ENCODE peak calls at places on chromosomes 7 and 10, in nine cellular contexts. B, Z, F, U, L, O, N, S and J are unnamed samples.

GRCh38 chr10:13987472-13987871 is 343.3 kb downstream of the FRMD4A start:
- DNase-seq in B (peak; percentile 48), Z (no peak), F (peak; percentile 84), U (no peak), L (no peak), O (no peak), N (no peak), S (no peak), J (no peak)

GRCh38 chr7:23341846-23342598 is 42.9 kb downstream of the MALSU1 start:
- DNase-seq in B (no peak), Z (no peak), F (no peak), U (no peak), L (no peak), O (no peak), N (peak; percentile 11), S (no peak), J (no peak)

GRCh38 chr7:66741706-66742053 is 1.1 kb downstream of the RABGEF1 start:
- DNase-seq in B (peak; percentile 36), Z (no peak), F (peak; percentile 69), U (no peak), L (no peak), O (peak; percentile 41), N (peak; percentile 22), S (no peak), J (no peak)

GRCh38 chr7:44805950-44806349 is 9.5 kb downstream of the PPIA start:
- DNase-seq in B (no peak), Z (no peak), F (no peak), U (no peak), L (no peak), O (no peak), N (no peak), S (no peak), J (no peak)

GRCh38 chr7:108413782-108414492 is 42.3 kb downstream of the NRCAM start:
- DNase-seq in B (no peak), Z (no peak), F (peak; percentile 68), U (no peak), L (no peak), O (peak; percentile 67), N (no peak), S (peak; percentile 69), J (no peak)

GRCh38 chr7:73899731-73900142 is 38.8 kb downstream of the TMEM270 start:
- DNase-seq in B (peak; percentile 64), Z (no peak), F (peak; percentile 97), U (no peak), L (no peak), O (no peak), N (no peak), S (no peak), J (no peak)

GRCh38 chr7:54546081-54546985 is 4.2 kb downstream of the VSTM2A start:
- DNase-seq in B (peak; percentile 14), Z (peak; percentile 77), F (no peak), U (no peak), L (peak; percentile 90), O (peak; percentile 89), N (peak; percentile 48), S (peak; percentile 77), J (no peak)

GRCh38 chr7:149209518-149210269 is 14.3 kb downstream of the ZNF282 start:
- DNase-seq in B (peak; percentile 77), Z (peak; percentile 53), F (peak; percentile 72), U (peak; percentile 40), L (peak; percentile 83), O (peak; percentile 72), N (peak; percentile 60), S (peak; percentile 87), J (peak; percentile 49)

GRCh38 chr10:123995461-123996131 is 97.8 kb downstream of the CHST15 start:
- DNase-seq in B (peak; percentile 76), Z (peak; percentile 77), F (peak; percentile 90), U (peak; percentile 67), L (peak; percentile 74), O (peak; percentile 75), N (peak; percentile 77), S (peak; percentile 81), J (peak; percentile 78)

GRCh38 chr10:70537398-70538194 is 59.0 kb downstream of the PALD1 start:
- DNase-seq in B (peak; percentile 88), Z (peak; percentile 14), F (peak; percentile 20), U (no peak), L (no peak), O (peak; percentile 65), N (peak; percentile 46), S (peak; percentile 86), J (peak; percentile 45)

GRCh38 chr10:131147301-131147975 is 164.1 kb downstream of the TCERG1L start:
- DNase-seq in B (no peak), Z (no peak), F (no peak), U (no peak), L (no peak), O (no peak), N (no peak), S (no peak), J (no peak)

GRCh38 chr10:77240042-77240619 is 397.5 kb downstream of the KCNMA1 start:
- DNase-seq in B (peak; percentile 88), Z (no peak), F (no peak), U (no peak), L (no peak), O (no peak), N (peak; percentile 44), S (no peak), J (no peak)

GRCh38 chr10:3805227-3805790 is 20.3 kb upstream of the KLF6 start:
- DNase-seq in B (peak; percentile 75), Z (peak; percentile 88), F (peak; percentile 96), U (peak; percentile 56), L (no peak), O (no peak), N (no peak), S (no peak), J (peak; percentile 67)

GRCh38 chr7:70669859-70670258 is 462.1 kb upstream of the GALNT17 start:
- DNase-seq in B (no peak), Z (no peak), F (no peak), U (no peak), L (no peak), O (no peak), N (no peak), S (no peak), J (no peak)

GRCh38 chr7:22730921-22731654 is 4.1 kb downstream of the IL6 start:
- DNase-seq in B (peak; percentile 94), Z (peak; percentile 91), F (peak; percentile 88), U (no peak), L (no peak), O (no peak), N (no peak), S (no peak), J (no peak)

GRCh38 chr10:80718024-80718423 is 180.3 kb downstream of the SH2D4B start:
- DNase-seq in B (no peak), Z (no peak), F (no peak), U (no peak), L (no peak), O (no peak), N (no peak), S (no peak), J (no peak)

GRCh38 chr10:42941790-42942189 is 135.1 kb upstream of the RET start:
- DNase-seq in B (no peak), Z (no peak), F (no peak), U (no peak), L (no peak), O (no peak), N (no peak), S (no peak), J (no peak)

GRCh38 chr10:89535185-89536012 is at the start of gene SLC16A12:
- DNase-seq in B (no peak), Z (no peak), F (no peak), U (no peak), L (peak; percentile 74), O (peak; percentile 87), N (peak; percentile 65), S (peak; percentile 78), J (no peak)

GRCh38 chr7:158422551-158423189 is 165.0 kb downstream of the PTPRN2 start:
- DNase-seq in B (no peak), Z (no peak), F (no peak), U (no peak), L (no peak), O (no peak), N (no peak), S (no peak), J (no peak)

GRCh38 chr10:117256910-117257309 is 16.0 kb downstream of the SLC18A2 start:
- DNase-seq in B (no peak), Z (no peak), F (no peak), U (no peak), L (no peak), O (no peak), N (no peak), S (no peak), J (no peak)
- TF ChIP-seq EZH2phosphoT487 in B (no peak), Z (no peak), F (no peak), U (no peak), L (no peak), O (no peak), N (no peak), S (no peak), J (no peak)

DNA sequence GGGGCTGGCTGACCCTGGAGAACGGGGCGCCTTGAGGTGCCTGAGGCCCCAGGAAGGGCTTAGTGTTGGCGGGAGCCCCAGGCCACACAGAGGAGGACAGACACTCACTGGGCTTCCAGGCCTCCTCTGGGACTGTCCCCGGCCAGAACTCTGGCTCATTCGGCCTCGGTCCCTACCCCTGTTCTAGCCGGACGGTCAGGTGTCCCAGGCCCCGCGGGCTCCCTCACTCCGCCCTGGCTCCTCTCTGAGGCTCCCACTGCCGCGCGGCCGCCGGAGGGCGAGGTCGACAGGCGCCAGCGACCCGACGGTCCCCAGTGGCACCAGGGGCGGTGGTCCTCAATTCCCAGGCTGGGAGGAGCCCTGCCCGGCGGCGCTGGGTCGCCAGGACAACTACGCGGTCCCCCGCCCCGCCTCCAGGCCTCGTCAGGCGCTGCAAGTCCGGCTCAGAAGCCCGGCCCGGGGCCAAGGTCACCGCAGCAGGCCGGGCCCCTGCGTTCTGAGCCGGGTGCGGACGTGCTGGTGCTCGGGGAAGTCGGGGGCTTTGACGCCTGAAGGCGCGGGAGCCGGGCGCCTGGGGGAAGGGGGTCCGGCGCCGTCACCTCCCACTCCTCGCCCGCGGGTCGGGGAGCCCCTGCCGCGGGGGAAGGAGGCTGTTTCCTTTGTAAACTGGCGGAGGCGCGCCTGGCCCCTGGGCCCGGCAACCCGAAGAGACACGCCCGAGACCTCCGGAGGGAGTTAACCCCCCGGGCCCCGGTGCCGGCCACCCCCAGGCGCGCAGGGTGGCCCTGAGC is 1.1 kb upstream of the PWWP2B start:
- DNase-seq in B (no peak), Z (no peak), F (peak; percentile 68), U (no peak), L (peak; percentile 73), O (peak; percentile 81), N (peak; percentile 88), S (peak; percentile 88), J (no peak)
- H3K4me3 ChIP-seq in B (peak overlapping the region; percentile 55), Z (no peak overlapping the region), F (peak overlapping the region; percentile 63), U (peak overlapping the region; percentile 30), L (peak overlapping the region; percentile 73), O (peak overlapping the region; percentile 55), N (peak overlapping the region; percentile 45), S (peak overlapping the region; percentile 61), J (peak overlapping the region; percentile 47)

GRCh38 chr10:112202076-112202475 is 18.5 kb upstream of the GPAM start:
- DNase-seq in B (no peak), Z (no peak), F (no peak), U (no peak), L (no peak), O (no peak), N (no peak), S (no peak), J (no peak)
- H3K79me2 ChIP-seq in B (no peaks in the 10 kb centered on the region), Z (no peaks in the 10 kb centered on the region), F (no peaks in the 10 kb centered on the region), U (no peaks in the 10 kb centered on the region), L (no peaks in the 10 kb centered on the region), O (no peaks in the 10 kb centered on the region), N (no peaks in the 10 kb centered on the region), S (no peaks in the 10 kb centered on the region), J (no peaks in the 10 kb centered on the region)

DNA sequence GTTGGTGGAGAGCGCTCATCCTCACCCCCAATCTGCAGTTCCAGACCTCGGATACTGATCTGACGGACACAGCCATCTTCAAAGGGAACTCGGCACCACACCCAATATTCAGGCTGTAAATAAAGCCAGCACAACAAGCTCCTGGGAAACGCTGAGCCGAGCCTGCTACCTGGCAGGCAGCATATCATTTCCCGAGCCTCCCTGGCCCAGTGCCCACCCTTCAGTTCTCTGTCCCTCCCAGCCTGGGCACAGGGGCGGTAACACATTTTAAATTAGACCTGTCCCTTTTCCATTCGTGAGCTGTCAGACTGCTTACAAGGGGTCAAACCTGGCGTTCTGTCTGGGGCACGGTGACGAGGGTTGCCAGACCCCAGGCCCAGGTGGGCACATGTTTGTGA is 250.5 kb downstream of the ARHGAP12 start:
- DNase-seq in B (no peak), Z (no peak), F (no peak), U (no peak), L (no peak), O (no peak), N (no peak), S (no peak), J (no peak)
- TF ChIP-seq EZH2phosphoT487 in B (no peak), Z (no peak), F (no peak), U (no peak), L (no peak), O (no peak), N (no peak), S (no peak), J (no peak)